ENCODE peak calls at places on chromosomes 13 and 19, in four cellular contexts. Z, P, U and H are unnamed samples. For H3K4me1 and H3K9me3, the result is how much of the 10 kb centered on the place peaks cover.

GRCh38 chr19:40502647-40503046 is 35.8 kb downstream of the SPTBN4 start:
- DNase-seq in U (no peak), Z (no peak), P (no peak), H (no peak)

GRCh38 chr13:27370305-27370853 is 54.0 kb upstream of the GTF3A start:
- DNase-seq in P (no peak), Z (no peak), U (no peak), H (no peak)

GRCh38 chr19:19672816-19673215 is 4.2 kb downstream of the ZNF101 start:
- DNase-seq in Z (peak), P (no peak), U (no peak), H (no peak)

GRCh38 chr13:106129273-106129672 is 406.2 kb downstream of the EFNB2 start:
- DNase-seq in Z (no peak), U (no peak), P (no peak), H (no peak)

GRCh38 chr13:41693434-41693833 is 236.1 kb downstream of the RGCC start:
- DNase-seq in U (no peak), P (no peak), Z (no peak), H (peak)

GRCh38 chr19:53818756-53819155 is 5.4 kb downstream of the NLRP12 start:
- DNase-seq in U (no peak), Z (no peak), P (no peak), H (no peak)

GRCh38 chr13:97716746-97717145 is 236.7 kb upstream of the IPO5 start:
- DNase-seq in Z (no peak), U (no peak), P (no peak), H (no peak)

GRCh38 chr13:26482451-26483197 is 74.9 kb upstream of the WASF3 start:
- DNase-seq in Z (no peak), P (no peak), U (peak), H (peak)

GRCh38 chr19:34381399-34382251 is 16.6 kb downstream of the GPI start:
- DNase-seq in P (no peak), U (no peak), Z (no peak), H (no peak)

GRCh38 chr19:10603084-10603872 is 16.2 kb upstream of the AP1M2 start:
- DNase-seq in P (peak), U (no peak), Z (peak), H (peak)

GRCh38 chr19:10683582-10683981 is 17.7 kb upstream of the QTRT1 start:
- DNase-seq in P (no peak), U (no peak), Z (no peak), H (no peak)

GRCh38 chr19:46413262-46414031 is at the start of gene CCDC8:
- DNase-seq in Z (peak), U (peak), P (peak), H (peak)

GRCh38 chr13:39336207-39336606 is 266.8 kb downstream of the LHFPL6 start:
- DNase-seq in P (no peak), U (no peak), Z (no peak), H (no peak)

GRCh38 chr13:106619688-106620555 is 52.0 kb upstream of the ARGLU1 start:
- DNase-seq in P (no peak), Z (no peak), U (peak), H (peak)

DNA sequence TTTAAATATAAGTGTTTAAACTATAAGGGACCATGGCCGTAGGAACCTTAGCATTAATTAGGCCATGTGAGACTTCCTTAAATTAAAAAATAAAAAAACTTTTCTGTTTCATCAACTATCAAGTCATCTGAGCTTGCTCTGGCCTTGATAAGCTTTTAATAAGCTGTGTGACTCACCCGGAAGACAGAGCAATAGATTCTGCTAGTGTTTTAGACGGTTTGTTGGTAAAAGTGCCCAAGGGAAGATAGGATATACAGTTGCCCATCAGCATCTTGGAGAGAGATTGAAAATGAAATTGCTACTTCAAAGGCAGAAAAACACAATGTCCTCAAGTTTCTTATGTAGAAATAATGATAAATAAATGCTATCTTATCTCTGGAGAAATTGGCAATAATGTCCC is 31.2 kb upstream of the RCBTB2 start:
- DNase-seq in Z (no peak), U (peak), P (no peak), H (no peak)
- H3K4me1 ChIP-seq in Z (under half), U (under half), P (under half), H (under half)

DNA sequence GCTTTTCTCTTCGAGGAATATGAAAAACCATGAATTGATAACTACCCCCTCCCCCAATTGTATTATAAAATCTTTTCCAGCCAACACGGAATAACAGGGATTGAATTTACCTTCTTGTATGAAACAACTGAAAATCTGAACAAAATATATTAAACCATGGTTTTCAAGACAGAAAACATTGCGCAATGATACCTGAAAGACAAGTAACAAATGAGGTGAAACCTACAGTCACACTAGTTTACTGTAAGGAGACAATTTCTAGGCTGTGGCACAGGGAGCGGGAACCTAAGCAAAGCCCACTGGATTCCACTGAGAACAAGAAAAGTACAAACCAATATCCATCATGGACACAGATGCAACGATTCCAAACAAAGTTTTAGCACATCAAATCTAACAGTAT is 53.4 kb downstream of the ZNF283 start:
- DNase-seq in P (no peak), U (no peak), Z (no peak), H (no peak)
- H3K9me3 ChIP-seq in P (half or more), U (under half), Z (under half), H (half or more)

DNA sequence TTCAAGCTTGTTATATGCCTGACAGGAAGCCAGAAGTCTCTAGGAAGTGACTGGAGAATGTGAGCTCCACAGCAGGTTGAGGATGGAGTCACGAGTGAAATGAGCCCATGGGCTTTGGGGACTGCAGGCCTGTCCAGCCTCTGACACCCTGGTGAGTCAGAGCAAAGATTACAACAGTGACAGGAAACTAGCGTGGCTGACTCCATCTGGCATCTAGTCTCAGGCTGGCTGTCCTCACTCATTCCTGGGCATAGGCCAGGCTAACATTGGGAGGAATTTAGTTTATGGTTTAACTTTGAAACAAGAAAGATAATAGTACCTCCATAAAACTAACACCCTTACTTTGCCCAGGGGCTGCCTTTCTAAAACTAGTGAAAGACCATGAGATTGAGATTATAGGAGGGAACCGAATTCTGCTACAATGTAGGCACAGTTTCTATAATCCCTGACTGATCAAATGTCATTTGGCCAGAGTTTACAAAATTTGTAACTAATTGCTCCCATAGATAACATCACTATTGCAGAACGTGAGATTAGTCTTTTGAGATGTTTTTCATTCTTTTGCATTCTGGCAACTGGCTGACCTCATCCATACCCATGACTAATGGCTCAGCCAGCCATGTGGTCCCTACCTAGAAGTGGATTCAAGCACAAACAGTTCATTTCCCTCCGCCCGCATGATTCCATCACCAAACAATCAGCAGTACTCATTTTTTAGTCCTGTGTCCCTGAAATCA is 28.4 kb downstream of the PSG1 start:
- DNase-seq in U (peak), P (peak), Z (no peak), H (peak)
- H3K4me1 ChIP-seq in U (under half), P (under half), Z (under half), H (under half)

GRCh38 chr19:9151367-9151766 is 11.2 kb downstream of the ZNF317 start:
- DNase-seq in Z (no peak), U (no peak), P (peak), H (no peak)

GRCh38 chr19:9150650-9151049 is 10.5 kb downstream of the ZNF317 start:
- DNase-seq in P (peak), U (no peak), Z (no peak), H (no peak)

GRCh38 chr19:9149976-9150375 is 9.8 kb downstream of the ZNF317 start:
- DNase-seq in U (no peak), Z (no peak), P (peak), H (no peak)

GRCh38 chr19:9146882-9147281 is 6.7 kb downstream of the ZNF317 start:
- DNase-seq in U (no peak), Z (no peak), P (no peak), H (no peak)

DNA sequence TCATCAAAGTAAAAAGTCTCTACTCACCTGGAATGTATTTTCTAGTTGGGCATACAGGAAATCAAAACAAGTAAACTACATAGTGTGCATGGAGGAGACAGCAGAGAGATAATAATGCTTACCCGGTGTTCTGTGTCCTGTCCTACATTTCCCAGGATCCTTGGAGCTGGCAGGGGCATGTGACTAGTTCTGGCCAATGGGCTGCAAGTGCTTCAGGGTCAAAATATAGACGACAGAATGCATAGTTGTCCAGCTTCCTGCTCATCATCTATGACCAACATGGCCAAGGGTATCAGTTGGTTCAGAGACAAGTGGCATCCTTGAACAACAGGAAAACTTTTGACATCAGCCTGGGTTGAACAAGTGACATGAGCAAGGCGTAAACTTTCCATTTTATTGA is 8.5 kb downstream of the ZNF317 start:
- DNase-seq in U (no peak), P (no peak), Z (no peak), H (no peak)
- H3K9me3 ChIP-seq in U (under half), P (under half), Z (under half), H (under half)

GRCh38 chr19:4066176-4066606 is 508 bp downstream of the ZBTB7A start:
- DNase-seq in P (peak), Z (no peak), U (no peak), H (no peak)
- H3K4me1 ChIP-seq in P (under half), Z (under half), U (under half), H (under half)

GRCh38 chr13:75910591-75910990 is 274.5 kb downstream of the LMO7 start:
- DNase-seq in P (no peak), U (no peak), Z (no peak), H (peak)

GRCh38 chr13:75904012-75904411 is 267.9 kb downstream of the LMO7 start:
- DNase-seq in P (no peak), Z (no peak), U (no peak), H (no peak)

GRCh38 chr13:75906315-75906714 is 270.2 kb downstream of the LMO7 start:
- DNase-seq in Z (no peak), P (no peak), U (no peak), H (no peak)

GRCh38 chr13:75908137-75908536 is 272.0 kb downstream of the LMO7 start:
- DNase-seq in U (peak), Z (no peak), P (no peak), H (peak)

GRCh38 chr13:75907044-75907443 is 270.9 kb downstream of the LMO7 start:
- DNase-seq in P (no peak), U (no peak), Z (no peak), H (no peak)
- H3K9me3 ChIP-seq in P (under half), U (under half), Z (under half), H (under half)

GRCh38 chr19:3667766-3668165 is 32.5 kb downstream of the PIP5K1C start:
- DNase-seq in U (no peak), Z (no peak), P (no peak), H (no peak)

GRCh38 chr19:3667037-3667638 is 33.1 kb downstream of the PIP5K1C start:
- DNase-seq in Z (no peak), U (no peak), P (no peak), H (no peak)

GRCh38 chr19:3669134-3669436 is 31.2 kb downstream of the PIP5K1C start:
- DNase-seq in U (no peak), P (no peak), Z (no peak), H (no peak)

GRCh38 chr19:3669616-3670257 is 30.5 kb downstream of the PIP5K1C start:
- DNase-seq in Z (no peak), U (no peak), P (no peak), H (no peak)

GRCh38 chr19:3668331-3669133 is 31.7 kb downstream of the PIP5K1C start:
- DNase-seq in P (no peak), Z (no peak), U (no peak), H (peak)
- H3K4me1 ChIP-seq in P (half or more), Z (under half), U (under half), H (under half)

GRCh38 chr19:44260695-44261446 is 1.2 kb downstream of the ZNF233 start:
- DNase-seq in U (no peak), P (no peak), Z (no peak), H (no peak)
- H3K9me3 ChIP-seq in U (under half), P (half or more), Z (under half), H (under half)

GRCh38 chr19:6090634-6091033 is 19.7 kb downstream of the RFX2 start:
- DNase-seq in P (no peak), Z (no peak), U (no peak), H (no peak)
- H3K4me1 ChIP-seq in P (half or more), Z (under half), U (under half), H (half or more)

GRCh38 chr19:23345838-23346237 is 49.4 kb downstream of the ZNF91 start:
- DNase-seq in Z (no peak), U (no peak), P (no peak), H (no peak)
- H3K9me3 ChIP-seq in Z (under half), U (under half), P (half or more), H (half or more)